ENCODE peak calls at places on chromosome 13, in ten cellular contexts. N is T-helper 17 cell; D is cardiac muscle cell; U is kidney epithelial cell; F is astrocyte of the spinal cord; X is thoracic aorta; T is activated CD4-positive, alpha-beta T cell treated with anti-CD3 and anti-CD28 coated beads for 4 hours; C is T-helper 1 cell; Q is adrenal gland; H is C1 segment of cervical spinal cord. W is an unnamed sample.

GRCh38 chr13:109781384-109782065 is 4.9 kb downstream of the IRS2 start:
- DNase-seq in N (no peak), D (no peak), U (no peak), F (peak; percentile 30), X (no peak), T (no peak), C (no peak), Q (peak; percentile 80), H (no peak), W (no peak)

GRCh38 chr13:91399189-91400093 is 1.0 kb downstream of the GPC5 start:
- DNase-seq in N (no peak), D (no peak), U (no peak), F (no peak), X (no peak), T (no peak), C (peak; percentile 16), Q (no peak), H (peak; percentile 23), W (no peak)

GRCh38 chr13:93025984-93026383 is 200.6 kb upstream of the GPC6 start:
- DNase-seq in N (no peak), D (no peak), U (no peak), F (no peak), X (no peak), T (no peak), C (no peak), Q (no peak), H (no peak), W (no peak)

GRCh38 chr13:113536461-113537110 is 46.1 kb upstream of the DCUN1D2 start:
- DNase-seq in N (no peak), D (no peak), U (no peak), F (no peak), X (no peak), T (no peak), C (no peak), Q (no peak), H (no peak), W (no peak)

GRCh38 chr13:34750078-34750703 is 191.9 kb upstream of the NBEA start:
- DNase-seq in N (no peak), D (peak; percentile 7), U (no peak), F (no peak), X (no peak), T (no peak), C (no peak), Q (no peak), H (no peak), W (no peak)

GRCh38 chr13:42401376-42401775 is 129.4 kb downstream of the AKAP11 start:
- DNase-seq in N (no peak), D (no peak), U (no peak), F (no peak), X (no peak), T (no peak), C (no peak), Q (no peak), H (no peak), W (no peak)

GRCh38 chr13:113474179-113474578 is 16.3 kb downstream of the DCUN1D2 start:
- DNase-seq in N (no peak), D (no peak), U (no peak), F (no peak), X (no peak), T (no peak), C (no peak), Q (peak; percentile 41), H (no peak), W (no peak)

GRCh38 chr13:95842898-95843297 is 166.0 kb downstream of the DNAJC3 start:
- DNase-seq in N (no peak), D (no peak), U (no peak), F (no peak), X (no peak), T (no peak), C (no peak), Q (no peak), H (no peak), W (no peak)

W was measured in T follicular helper cell.